ENCODE peak calls at places on chromosomes 16 and 17, in eight cellular contexts. One of them, this sample, is unnamed.

GRCh38 chr17:55166506-55166905 is 98.3 kb upstream of the HLF start:
- DNase-seq in adrenal gland: no peak
- DNase-seq in neuronal stem cell: no peak
- DNase-seq in left ventricle myocardium inferior: no peak
- DNase-seq in right atrium auricular region: no peak
- DNase-seq in WERI-Rb-1: no peak
- DNase-seq in lower lobe of right lung: peak; percentile 47
- DNase-seq in IMR-90: no peak
- DNase-seq in this sample: no peak

GRCh38 chr16:51133130-51133529 is 17.9 kb downstream of the SALL1 start:
- DNase-seq in lower lobe of right lung: no peak
- DNase-seq in adrenal gland: no peak
- DNase-seq in IMR-90: no peak
- DNase-seq in WERI-Rb-1: peak; percentile 76
- DNase-seq in right atrium auricular region: no peak
- DNase-seq in left ventricle myocardium inferior: no peak
- DNase-seq in neuronal stem cell: no peak
- DNase-seq in this sample: no peak

GRCh38 chr17:76370261-76370993 is 14.0 kb upstream of the SPHK1 start:
- DNase-seq in left ventricle myocardium inferior: peak; percentile 87
- DNase-seq in WERI-Rb-1: no peak
- DNase-seq in adrenal gland: no peak
- DNase-seq in right atrium auricular region: peak; percentile 91
- DNase-seq in IMR-90: peak; percentile 98
- DNase-seq in lower lobe of right lung: peak; percentile 54
- DNase-seq in neuronal stem cell: no peak
- DNase-seq in this sample: peak; percentile 50

GRCh38 chr17:81057079-81057730 is 22.3 kb downstream of the BAIAP2 start:
- DNase-seq in lower lobe of right lung: peak; percentile 87
- DNase-seq in WERI-Rb-1: peak; percentile 93
- DNase-seq in adrenal gland: no peak
- DNase-seq in neuronal stem cell: no peak
- DNase-seq in left ventricle myocardium inferior: peak; percentile 69
- DNase-seq in IMR-90: no peak
- DNase-seq in right atrium auricular region: no peak
- DNase-seq in this sample: peak; percentile 89

GRCh38 chr17:1070411-1070810 is 73.5 kb downstream of the TIMM22 start:
- DNase-seq in right atrium auricular region: no peak
- DNase-seq in lower lobe of right lung: peak; percentile 44
- DNase-seq in left ventricle myocardium inferior: no peak
- DNase-seq in adrenal gland: no peak
- DNase-seq in neuronal stem cell: no peak
- DNase-seq in WERI-Rb-1: no peak
- DNase-seq in IMR-90: no peak
- DNase-seq in this sample: no peak

GRCh38 chr17:17030515-17031211 is 11.6 kb upstream of the MPRIP start:
- DNase-seq in WERI-Rb-1: no peak
- DNase-seq in IMR-90: no peak
- DNase-seq in lower lobe of right lung: no peak
- DNase-seq in right atrium auricular region: no peak
- DNase-seq in left ventricle myocardium inferior: no peak
- DNase-seq in neuronal stem cell: no peak
- DNase-seq in adrenal gland: no peak
- DNase-seq in this sample: no peak

GRCh38 chr17:32927724-32928526 is at the start of gene TMEM98:
- DNase-seq in adrenal gland: peak; percentile 36
- DNase-seq in right atrium auricular region: peak; percentile 58
- DNase-seq in left ventricle myocardium inferior: peak; percentile 20
- DNase-seq in IMR-90: peak; percentile 12
- DNase-seq in WERI-Rb-1: peak; percentile 33
- DNase-seq in lower lobe of right lung: no peak
- DNase-seq in neuronal stem cell: peak; percentile 42
- DNase-seq in this sample: no peak

GRCh38 chr16:56744996-56745640 is 15.2 kb downstream of the NUP93 start:
- DNase-seq in IMR-90: no peak
- DNase-seq in neuronal stem cell: no peak
- DNase-seq in left ventricle myocardium inferior: no peak
- DNase-seq in adrenal gland: no peak
- DNase-seq in lower lobe of right lung: no peak
- DNase-seq in right atrium auricular region: no peak
- DNase-seq in WERI-Rb-1: no peak
- DNase-seq in this sample: no peak

GRCh38 chr17:27861979-27862378 is 31.2 kb downstream of the LYRM9 start:
- DNase-seq in WERI-Rb-1: no peak
- DNase-seq in adrenal gland: no peak
- DNase-seq in lower lobe of right lung: no peak
- DNase-seq in IMR-90: no peak
- DNase-seq in left ventricle myocardium inferior: no peak
- DNase-seq in right atrium auricular region: no peak
- DNase-seq in neuronal stem cell: no peak
- DNase-seq in this sample: no peak

GRCh38 chr17:62931101-62931500 is 34.9 kb upstream of the TANC2 start:
- DNase-seq in adrenal gland: no peak
- DNase-seq in left ventricle myocardium inferior: no peak
- DNase-seq in lower lobe of right lung: no peak
- DNase-seq in IMR-90: peak; percentile 20
- DNase-seq in right atrium auricular region: no peak
- DNase-seq in neuronal stem cell: no peak
- DNase-seq in WERI-Rb-1: no peak
- DNase-seq in this sample: no peak

GRCh38 chr16:17261197-17261858 is 209.4 kb downstream of the XYLT1 start:
- DNase-seq in IMR-90: no peak
- DNase-seq in lower lobe of right lung: no peak
- DNase-seq in neuronal stem cell: no peak
- DNase-seq in adrenal gland: no peak
- DNase-seq in WERI-Rb-1: no peak
- DNase-seq in right atrium auricular region: no peak
- DNase-seq in left ventricle myocardium inferior: no peak
- DNase-seq in this sample: no peak

GRCh38 chr17:78805301-78805700 is 23.2 kb upstream of the CYTH1 start:
- DNase-seq in left ventricle myocardium inferior: no peak
- DNase-seq in right atrium auricular region: no peak
- DNase-seq in neuronal stem cell: no peak
- DNase-seq in lower lobe of right lung: no peak
- DNase-seq in WERI-Rb-1: no peak
- DNase-seq in adrenal gland: no peak
- DNase-seq in IMR-90: no peak
- DNase-seq in this sample: no peak

GRCh38 chr17:78458739-78459335 is 80.4 kb downstream of the PGS1 start:
- DNase-seq in lower lobe of right lung: no peak
- DNase-seq in left ventricle myocardium inferior: no peak
- DNase-seq in neuronal stem cell: no peak
- DNase-seq in right atrium auricular region: no peak
- DNase-seq in adrenal gland: no peak
- DNase-seq in IMR-90: no peak
- DNase-seq in WERI-Rb-1: peak; percentile 45
- DNase-seq in this sample: no peak

GRCh38 chr17:67260051-67260987 is 15.3 kb upstream of the HELZ start:
- DNase-seq in neuronal stem cell: no peak
- DNase-seq in left ventricle myocardium inferior: no peak
- DNase-seq in IMR-90: peak; percentile 75
- DNase-seq in WERI-Rb-1: no peak
- DNase-seq in lower lobe of right lung: no peak
- DNase-seq in right atrium auricular region: no peak
- DNase-seq in adrenal gland: no peak
- DNase-seq in this sample: no peak

GRCh38 chr16:50520451-50521245 is 27.5 kb upstream of the NKD1 start:
- DNase-seq in adrenal gland: no peak
- DNase-seq in right atrium auricular region: no peak
- DNase-seq in neuronal stem cell: no peak
- DNase-seq in WERI-Rb-1: no peak
- DNase-seq in IMR-90: no peak
- DNase-seq in lower lobe of right lung: no peak
- DNase-seq in left ventricle myocardium inferior: no peak
- DNase-seq in this sample: no peak

GRCh38 chr17:29156781-29157180 is 23.4 kb downstream of the MYO18A start:
- DNase-seq in right atrium auricular region: no peak
- DNase-seq in lower lobe of right lung: no peak
- DNase-seq in neuronal stem cell: no peak
- DNase-seq in adrenal gland: no peak
- DNase-seq in WERI-Rb-1: no peak
- DNase-seq in left ventricle myocardium inferior: no peak
- DNase-seq in IMR-90: no peak
- DNase-seq in this sample: no peak

GRCh38 chr17:76736349-76737081 is 616 bp downstream of the SRSF2 start:
- DNase-seq in IMR-90: peak; percentile 60
- DNase-seq in neuronal stem cell: peak; percentile 75
- DNase-seq in right atrium auricular region: peak; percentile 77
- DNase-seq in adrenal gland: peak; percentile 79
- DNase-seq in left ventricle myocardium inferior: peak; percentile 84
- DNase-seq in lower lobe of right lung: peak; percentile 88
- DNase-seq in WERI-Rb-1: peak; percentile 75
- DNase-seq in this sample: peak; percentile 78

GRCh38 chr17:43917348-43918025 is 10.2 kb upstream of the MPP2 start:
- DNase-seq in lower lobe of right lung: peak; percentile 65
- DNase-seq in WERI-Rb-1: peak; percentile 76
- DNase-seq in IMR-90: peak; percentile 10
- DNase-seq in neuronal stem cell: no peak
- DNase-seq in adrenal gland: no peak
- DNase-seq in left ventricle myocardium inferior: peak; percentile 43
- DNase-seq in right atrium auricular region: no peak
- DNase-seq in this sample: no peak

GRCh38 chr17:73286863-73287296 is 24.9 kb downstream of the CDC42EP4 start:
- DNase-seq in lower lobe of right lung: no peak
- DNase-seq in right atrium auricular region: no peak
- DNase-seq in IMR-90: peak; percentile 41
- DNase-seq in left ventricle myocardium inferior: no peak
- DNase-seq in neuronal stem cell: no peak
- DNase-seq in WERI-Rb-1: no peak
- DNase-seq in adrenal gland: no peak
- DNase-seq in this sample: peak; percentile 51

GRCh38 chr17:82551779-82552457 is 32.4 kb downstream of the FOXK2 start:
- DNase-seq in lower lobe of right lung: peak; percentile 89
- DNase-seq in right atrium auricular region: peak; percentile 85
- DNase-seq in WERI-Rb-1: peak; percentile 86
- DNase-seq in neuronal stem cell: no peak
- DNase-seq in IMR-90: peak; percentile 70
- DNase-seq in left ventricle myocardium inferior: peak; percentile 69
- DNase-seq in adrenal gland: peak; percentile 76
- DNase-seq in this sample: peak; percentile 82

GRCh38 chr17:63972796-63973195 is at the start of gene SCN4A:
- DNase-seq in neuronal stem cell: no peak
- DNase-seq in lower lobe of right lung: no peak
- DNase-seq in WERI-Rb-1: no peak
- DNase-seq in adrenal gland: no peak
- DNase-seq in IMR-90: no peak
- DNase-seq in right atrium auricular region: no peak
- DNase-seq in left ventricle myocardium inferior: no peak
- DNase-seq in this sample: no peak
- H3K36me3 ChIP-seq in neuronal stem cell: peaks cover 1% of the 10 kb centered on the region
- H3K36me3 ChIP-seq in lower lobe of right lung: no peaks in the 10 kb centered on the region
- H3K36me3 ChIP-seq in WERI-Rb-1: no peaks in the 10 kb centered on the region
- H3K36me3 ChIP-seq in adrenal gland: no peaks in the 10 kb centered on the region
- H3K36me3 ChIP-seq in IMR-90: no peaks in the 10 kb centered on the region
- H3K36me3 ChIP-seq in right atrium auricular region: no peaks in the 10 kb centered on the region
- H3K36me3 ChIP-seq in left ventricle myocardium inferior: no peaks in the 10 kb centered on the region
- H3K36me3 ChIP-seq in this sample: no peaks in the 10 kb centered on the region

DNA sequence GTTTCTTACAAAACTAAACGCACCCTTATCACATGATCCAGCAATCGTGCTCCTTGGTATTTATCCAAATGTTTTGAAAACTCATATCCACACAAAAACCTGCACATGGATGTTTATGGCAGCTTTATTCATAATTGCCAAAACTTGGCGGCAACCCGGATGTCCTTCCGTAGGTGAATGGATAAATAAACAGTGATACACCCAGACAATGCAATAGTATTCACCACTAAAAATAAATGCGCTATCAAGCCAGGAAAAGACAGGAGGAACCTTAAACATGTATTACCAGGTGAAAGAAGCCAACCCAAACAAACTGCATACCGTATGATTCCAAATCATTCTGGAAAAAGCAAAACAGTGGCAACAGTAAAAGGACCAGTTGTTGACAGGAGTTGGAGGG is 10.0 kb downstream of the SPATA32 start:
- DNase-seq in right atrium auricular region: no peak
- DNase-seq in WERI-Rb-1: no peak
- DNase-seq in left ventricle myocardium inferior: no peak
- DNase-seq in neuronal stem cell: no peak
- DNase-seq in lower lobe of right lung: no peak
- DNase-seq in adrenal gland: no peak
- DNase-seq in IMR-90: no peak
- DNase-seq in this sample: no peak
- H3K27ac ChIP-seq in right atrium auricular region: no peak overlapping the region
- H3K27ac ChIP-seq in WERI-Rb-1: no peak overlapping the region
- H3K27ac ChIP-seq in left ventricle myocardium inferior: peak overlapping the region; percentile 33
- H3K27ac ChIP-seq in neuronal stem cell: no peak overlapping the region
- H3K27ac ChIP-seq in lower lobe of right lung: no peak overlapping the region
- H3K27ac ChIP-seq in adrenal gland: no peak overlapping the region
- H3K27ac ChIP-seq in IMR-90: no peak overlapping the region
- H3K27ac ChIP-seq in this sample: no peak overlapping the region

DNA sequence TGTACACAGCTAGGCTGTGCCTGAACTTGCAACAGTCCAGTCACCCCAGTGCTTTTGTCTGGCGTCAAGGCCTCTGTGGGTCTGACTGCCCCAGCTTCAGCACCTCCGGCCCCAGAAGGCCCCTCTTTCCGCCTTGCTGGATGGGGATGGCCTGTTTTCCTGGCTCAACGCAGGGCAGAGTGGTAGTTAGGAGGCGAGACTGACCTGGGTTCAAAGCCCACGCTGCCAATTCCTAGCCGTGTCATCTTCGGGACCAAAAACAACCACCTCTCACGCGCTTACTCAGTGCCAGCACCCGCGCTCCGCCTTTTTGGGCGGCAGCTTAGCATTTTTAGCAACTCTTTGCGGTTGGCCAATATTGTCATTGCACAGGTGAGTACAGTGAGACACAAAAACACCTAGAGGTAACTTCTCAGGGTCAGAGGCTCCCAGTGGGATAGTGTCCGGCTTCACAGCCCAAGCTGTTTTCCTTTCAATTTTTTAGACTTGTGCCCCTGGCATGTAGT is 4.6 kb downstream of the MYBBP1A start:
- DNase-seq in IMR-90: no peak
- DNase-seq in WERI-Rb-1: no peak
- DNase-seq in left ventricle myocardium inferior: no peak
- DNase-seq in adrenal gland: no peak
- DNase-seq in right atrium auricular region: no peak
- DNase-seq in lower lobe of right lung: no peak
- DNase-seq in neuronal stem cell: no peak
- DNase-seq in this sample: no peak
- H3K36me3 ChIP-seq in IMR-90: peaks cover 58% of the 10 kb centered on the region
- H3K36me3 ChIP-seq in WERI-Rb-1: peaks cover 71% of the 10 kb centered on the region
- H3K36me3 ChIP-seq in left ventricle myocardium inferior: peaks cover 80% of the 10 kb centered on the region
- H3K36me3 ChIP-seq in adrenal gland: no peaks in the 10 kb centered on the region
- H3K36me3 ChIP-seq in right atrium auricular region: peaks cover 67% of the 10 kb centered on the region
- H3K36me3 ChIP-seq in lower lobe of right lung: peaks cover 81% of the 10 kb centered on the region
- H3K36me3 ChIP-seq in neuronal stem cell: peaks cover 47% of the 10 kb centered on the region
- H3K36me3 ChIP-seq in this sample: no peaks in the 10 kb centered on the region

DNA sequence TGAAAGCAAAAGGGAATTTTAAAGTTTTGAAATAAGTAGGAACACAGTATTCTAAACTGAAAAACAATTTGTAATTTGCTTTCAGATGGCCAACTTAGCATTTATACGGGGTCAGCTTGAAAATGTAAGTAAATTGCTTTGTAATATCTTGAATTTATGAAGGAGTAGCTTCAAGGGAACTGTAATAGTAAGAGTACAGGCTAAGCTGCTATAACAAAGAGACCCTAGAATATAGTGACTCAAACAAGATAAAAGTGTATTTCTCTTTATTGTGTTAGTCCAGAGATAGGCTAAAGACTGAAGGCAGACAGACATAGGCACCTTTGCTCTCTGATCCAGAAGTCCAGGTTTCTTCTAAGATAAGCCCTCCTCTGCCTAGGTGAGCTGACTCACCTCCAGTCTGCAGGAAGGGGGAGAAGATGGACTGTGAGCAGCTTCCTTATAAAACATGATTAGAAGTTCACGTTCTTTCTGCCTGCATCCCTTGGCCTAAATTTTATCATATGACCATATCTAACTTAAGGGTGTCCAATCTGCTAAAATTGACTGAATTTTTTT is 3.2 kb downstream of the TTC19 start:
- DNase-seq in IMR-90: no peak
- DNase-seq in adrenal gland: no peak
- DNase-seq in left ventricle myocardium inferior: no peak
- DNase-seq in WERI-Rb-1: no peak
- DNase-seq in neuronal stem cell: no peak
- DNase-seq in right atrium auricular region: no peak
- DNase-seq in lower lobe of right lung: no peak
- DNase-seq in this sample: no peak
- H3K27ac ChIP-seq in IMR-90: no peak overlapping the region
- H3K27ac ChIP-seq in adrenal gland: no peak overlapping the region
- H3K27ac ChIP-seq in left ventricle myocardium inferior: peak overlapping the region; percentile 71
- H3K27ac ChIP-seq in WERI-Rb-1: no peak overlapping the region
- H3K27ac ChIP-seq in neuronal stem cell: no peak overlapping the region
- H3K27ac ChIP-seq in right atrium auricular region: peak overlapping the region; percentile 20
- H3K27ac ChIP-seq in lower lobe of right lung: no peak overlapping the region
- H3K27ac ChIP-seq in this sample: no peak overlapping the region

This sample was measured in left lung.